ENCODE peak calls at places on chromosomes 6 and 20, in eight cellular contexts. Z, X, D, U, W, C, T and F are unnamed samples.

GRCh38 chr6:106872044-106872443 is 102.5 kb downstream of the CD24 start:
- DNase-seq in Z (no peak), X (no peak), D (no peak), U (no peak), W (no peak), C (no peak), T (no peak), F (peak; percentile 93)

GRCh38 chr6:1864496-1864895 is 254.8 kb downstream of the FOXC1 start:
- DNase-seq in Z (no peak), X (no peak), D (no peak), U (no peak), W (no peak), C (no peak), T (no peak), F (peak; percentile 13)

GRCh38 chr6:160041608-160042007 is 72.7 kb downstream of the IGF2R start:
- DNase-seq in Z (no peak), X (no peak), D (no peak), U (no peak), W (peak; percentile 53), C (no peak), T (no peak), F (peak; percentile 87)

GRCh38 chr6:131510094-131510493 is 62.9 kb upstream of the ARG1 start:
- DNase-seq in Z (no peak), X (no peak), D (no peak), U (no peak), W (no peak), C (no peak), T (no peak), F (no peak)

GRCh38 chr20:37630161-37630560 is 63.7 kb upstream of the CTNNBL1 start:
- DNase-seq in Z (no peak), X (no peak), D (no peak), U (no peak), W (no peak), C (no peak), T (no peak), F (no peak)

GRCh38 chr6:154433477-154434241 is 76.8 kb downstream of the CNKSR3 start:
- DNase-seq in Z (no peak), X (no peak), D (no peak), U (no peak), W (no peak), C (no peak), T (no peak), F (peak; percentile 13)

GRCh38 chr6:148779142-148779562 is 32.3 kb downstream of the UST start:
- DNase-seq in Z (no peak), X (peak; percentile 45), D (no peak), U (no peak), W (no peak), C (no peak), T (no peak), F (no peak)

GRCh38 chr6:88499845-88500699 is 333.9 kb upstream of the CNR1 start:
- DNase-seq in Z (no peak), X (no peak), D (no peak), U (no peak), W (no peak), C (no peak), T (no peak), F (no peak)

GRCh38 chr6:144335914-144336313 is 50.8 kb downstream of the UTRN start:
- DNase-seq in Z (peak; percentile 25), X (peak; percentile 68), D (no peak), U (no peak), W (no peak), C (no peak), T (no peak), F (peak; percentile 49)

GRCh38 chr6:38644951-38645350 is 5.2 kb upstream of the BTBD9 start:
- DNase-seq in Z (no peak), X (no peak), D (no peak), U (no peak), W (no peak), C (no peak), T (no peak), F (no peak)

GRCh38 chr6:30914854-30915590 is 984 bp downstream of the VARS2 start:
- DNase-seq in Z (no peak), X (peak; percentile 64), D (no peak), U (no peak), W (no peak), C (no peak), T (no peak), F (no peak)

GRCh38 chr6:42979523-42980177 is 669 bp upstream of the PEX6 start:
- DNase-seq in Z (no peak), X (peak; percentile 64), D (no peak), U (no peak), W (no peak), C (no peak), T (no peak), F (peak; percentile 58)

GRCh38 chr6:18464176-18464575 is 77.0 kb downstream of the RNF144B start:
- DNase-seq in Z (no peak), X (no peak), D (no peak), U (no peak), W (no peak), C (no peak), T (no peak), F (no peak)

GRCh38 chr6:6915813-6916547 is 191.8 kb upstream of the RREB1 start:
- DNase-seq in Z (no peak), X (no peak), D (no peak), U (no peak), W (peak; percentile 51), C (no peak), T (no peak), F (no peak)

GRCh38 chr6:139186242-139186641 is 51.4 kb downstream of the HECA start:
- DNase-seq in Z (no peak), X (no peak), D (no peak), U (no peak), W (no peak), C (no peak), T (no peak), F (no peak)

GRCh38 chr6:30520480-30520992 is 31.2 kb downstream of the HLA-E start:
- DNase-seq in Z (no peak), X (no peak), D (no peak), U (no peak), W (no peak), C (no peak), T (no peak), F (no peak)

GRCh38 chr20:62906647-62907375 is 19.5 kb downstream of the DIDO1 start:
- DNase-seq in Z (no peak), X (no peak), D (no peak), U (no peak), W (no peak), C (no peak), T (no peak), F (no peak)

GRCh38 chr6:78749326-78749725 is 118.0 kb upstream of the IRAK1BP1 start:
- DNase-seq in Z (no peak), X (no peak), D (no peak), U (no peak), W (no peak), C (no peak), T (no peak), F (peak; percentile 29)

GRCh38 chr6:166774292-166774691 is 147.2 kb upstream of the RPS6KA2 start:
- DNase-seq in Z (no peak), X (no peak), D (peak; percentile 0), U (no peak), W (no peak), C (no peak), T (no peak), F (no peak)

GRCh38 chr20:46984391-46984790 is 89.7 kb downstream of the EYA2 start:
- DNase-seq in Z (no peak), X (no peak), D (no peak), U (no peak), W (no peak), C (no peak), T (no peak), F (no peak)

GRCh38 chr6:154154389-154154967 is 115.4 kb downstream of the OPRM1 start:
- DNase-seq in Z (peak; percentile 55), X (peak; percentile 86), D (peak; percentile 44), U (peak; percentile 37), W (no peak), C (peak; percentile 68), T (no peak), F (peak; percentile 69)

GRCh38 chr20:61405007-61405406 is 152.9 kb downstream of the CDH4 start:
- DNase-seq in Z (no peak), X (no peak), D (no peak), U (no peak), W (no peak), C (no peak), T (no peak), F (no peak)

GRCh38 chr6:134249412-134249758 is 68.5 kb downstream of the SGK1 start:
- DNase-seq in Z (no peak), X (no peak), D (no peak), U (no peak), W (no peak), C (no peak), T (no peak), F (no peak)

GRCh38 chr6:26216886-26217713 is 129.9 kb downstream of the HFE start:
- DNase-seq in Z (peak; percentile 59), X (peak; percentile 94), D (peak; percentile 85), U (peak; percentile 61), W (peak; percentile 78), C (peak; percentile 66), T (no peak), F (peak; percentile 90)

GRCh38 chr6:43926644-43927524 is 156.9 kb downstream of the VEGFA start:
- DNase-seq in Z (no peak), X (no peak), D (no peak), U (no peak), W (peak; percentile 13), C (no peak), T (no peak), F (peak; percentile 95)

GRCh38 chr6:155050311-155050710 is 55.2 kb downstream of the TIAM2 start:
- DNase-seq in Z (no peak), X (peak; percentile 82), D (no peak), U (no peak), W (no peak), C (no peak), T (no peak), F (peak; percentile 94)

GRCh38 chr6:79671605-79672266 is 40.6 kb downstream of the SH3BGRL2 start:
- DNase-seq in Z (peak; percentile 48), X (peak; percentile 78), D (no peak), U (no peak), W (peak; percentile 42), C (peak; percentile 3), T (no peak), F (peak; percentile 59)

GRCh38 chr6:99297006-99297405 is 52.5 kb downstream of the FAXC start:
- DNase-seq in Z (no peak), X (no peak), D (no peak), U (no peak), W (no peak), C (no peak), T (no peak), F (no peak)

GRCh38 chr6:109701774-109702173 is 10.7 kb downstream of the FIG4 start:
- DNase-seq in Z (no peak), X (no peak), D (no peak), U (no peak), W (no peak), C (no peak), T (no peak), F (no peak)